ENCODE peak calls at places on chromosomes 12 and 14, in four cellular contexts. One of them, this sample, is unnamed.

GRCh38 chr14:61218765-61219164 is 62.4 kb downstream of the TMEM30B start:
- DNase-seq in HepG2: no peak
- DNase-seq in K562: no peak
- DNase-seq in HCT116: no peak
- DNase-seq in this sample: no peak

GRCh38 chr14:55847766-55848165 is 267.8 kb downstream of the KTN1 start:
- DNase-seq in HepG2: no peak
- DNase-seq in K562: no peak
- DNase-seq in HCT116: no peak
- DNase-seq in this sample: no peak

GRCh38 chr14:102668291-102668873 is 75.9 kb downstream of the RCOR1 start:
- DNase-seq in HepG2: no peak
- DNase-seq in K562: no peak
- DNase-seq in HCT116: no peak
- DNase-seq in this sample: no peak

GRCh38 chr12:80553316-80553715 is 109.3 kb downstream of the PTPRQ start:
- DNase-seq in HepG2: no peak
- DNase-seq in K562: no peak
- DNase-seq in HCT116: peak
- DNase-seq in this sample: no peak

GRCh38 chr14:75307700-75308379 is 29.2 kb downstream of the FOS start:
- DNase-seq in HCT116: peak
- DNase-seq in K562: peak
- DNase-seq in HepG2: peak
- DNase-seq in this sample: no peak

GRCh38 chr12:110224379-110225304 is 56.4 kb upstream of the ATP2A2 start:
- DNase-seq in HepG2: peak
- DNase-seq in K562: no peak
- DNase-seq in HCT116: no peak
- DNase-seq in this sample: no peak

GRCh38 chr14:62064741-62065323 is 302.6 kb downstream of the SNAPC1 start:
- DNase-seq in HCT116: no peak
- DNase-seq in HepG2: no peak
- DNase-seq in K562: no peak
- DNase-seq in this sample: no peak

GRCh38 chr14:103974575-103974974 is 32.2 kb upstream of the RD3L start:
- DNase-seq in HepG2: no peak
- DNase-seq in HCT116: no peak
- DNase-seq in K562: no peak
- DNase-seq in this sample: no peak

GRCh38 chr12:104538056-104538455 is 81.3 kb downstream of the CHST11 start:
- DNase-seq in K562: no peak
- DNase-seq in HCT116: no peak
- DNase-seq in HepG2: no peak
- DNase-seq in this sample: no peak

GRCh38 chr12:110001596-110001995 is 2.4 kb downstream of the ANKRD13A start:
- DNase-seq in HCT116: no peak
- DNase-seq in K562: no peak
- DNase-seq in HepG2: no peak
- DNase-seq in this sample: no peak

GRCh38 chr12:26936559-26937442 is 980 bp downstream of the INTS13 start:
- DNase-seq in HCT116: no peak
- DNase-seq in HepG2: no peak
- DNase-seq in K562: peak
- DNase-seq in this sample: no peak

GRCh38 chr12:481422-481821 is 21.7 kb downstream of the B4GALNT3 start:
- DNase-seq in HCT116: no peak
- DNase-seq in K562: no peak
- DNase-seq in HepG2: peak
- DNase-seq in this sample: no peak

GRCh38 chr14:77002335-77002734 is 26.2 kb downstream of the IRF2BPL start:
- DNase-seq in HCT116: no peak
- DNase-seq in K562: no peak
- DNase-seq in HepG2: no peak
- DNase-seq in this sample: no peak

DNA sequence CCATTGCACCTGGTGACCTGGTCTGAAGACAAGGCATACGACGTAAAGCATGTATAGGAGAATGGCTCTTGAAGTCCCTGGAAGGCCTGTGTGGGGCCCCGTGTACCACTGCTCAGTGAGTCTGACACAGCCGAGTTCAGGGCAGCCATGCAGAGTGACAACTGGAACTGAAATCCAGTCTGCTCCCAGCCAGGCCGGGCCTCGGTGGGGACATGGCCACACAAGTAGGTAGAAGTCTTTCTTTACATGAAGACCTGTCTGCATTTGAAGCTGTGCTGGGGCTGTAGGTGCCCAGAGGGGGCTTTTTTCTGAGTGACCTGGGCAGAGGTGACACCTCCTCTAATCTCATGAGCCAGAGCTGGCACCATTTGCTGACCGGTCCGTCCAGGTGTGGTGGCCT is 35.7 kb downstream of the ADGRD1 start:
- DNase-seq in HepG2: no peak
- DNase-seq in K562: no peak
- DNase-seq in HCT116: no peak
- DNase-seq in this sample: no peak
- TF ChIP-seq REST in HepG2: no peak
- TF ChIP-seq REST in K562: no peak
- TF ChIP-seq REST in HCT116: no peak
- TF ChIP-seq REST in this sample: no peak

DNA sequence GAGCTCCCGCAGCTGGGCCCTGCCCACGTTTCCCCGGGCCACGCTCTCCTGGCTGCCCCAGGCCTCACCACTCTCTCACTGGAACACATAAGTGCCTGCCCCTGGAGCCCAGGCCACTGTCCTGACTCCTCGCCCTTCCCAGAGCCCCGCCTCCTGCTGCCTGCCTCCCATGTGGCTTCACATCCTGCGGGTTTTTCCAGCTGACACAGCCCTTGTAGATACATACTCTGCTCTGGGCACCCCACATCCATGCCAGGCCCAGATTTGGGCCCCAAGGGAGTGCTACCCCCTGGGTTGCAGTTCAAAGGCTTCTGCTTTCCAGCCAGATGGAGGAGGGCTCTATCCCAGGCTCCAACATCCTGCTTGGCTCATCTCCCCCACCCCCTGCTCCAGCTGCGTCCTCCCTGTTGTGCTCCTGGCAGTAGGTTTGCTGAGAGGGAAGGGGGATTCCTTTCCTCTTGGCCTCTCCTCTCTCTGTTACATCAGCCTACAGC is 60.1 kb downstream of the TSPAN9 start:
- DNase-seq in HepG2: no peak
- DNase-seq in K562: no peak
- DNase-seq in HCT116: no peak
- DNase-seq in this sample: no peak
- TF ChIP-seq TCF7L2 in HepG2: no peak
- TF ChIP-seq TCF7L2 in K562: no peak
- TF ChIP-seq TCF7L2 in HCT116: no peak
- TF ChIP-seq TCF7L2 in this sample: no peak

GRCh38 chr14:52026921-52027320 is 37.6 kb downstream of the RTRAF start:
- DNase-seq in HCT116: no peak
- DNase-seq in HepG2: no peak
- DNase-seq in K562: no peak
- DNase-seq in this sample: no peak

GRCh38 chr14:52023518-52023917 is 34.2 kb downstream of the RTRAF start:
- DNase-seq in HepG2: no peak
- DNase-seq in HCT116: no peak
- DNase-seq in K562: no peak
- DNase-seq in this sample: no peak

GRCh38 chr14:52025952-52026510 is 36.7 kb downstream of the RTRAF start:
- DNase-seq in K562: no peak
- DNase-seq in HCT116: no peak
- DNase-seq in HepG2: no peak
- DNase-seq in this sample: no peak

GRCh38 chr14:52021971-52022600 is 32.7 kb downstream of the RTRAF start:
- DNase-seq in HCT116: no peak
- DNase-seq in K562: no peak
- DNase-seq in HepG2: no peak
- DNase-seq in this sample: no peak

DNA sequence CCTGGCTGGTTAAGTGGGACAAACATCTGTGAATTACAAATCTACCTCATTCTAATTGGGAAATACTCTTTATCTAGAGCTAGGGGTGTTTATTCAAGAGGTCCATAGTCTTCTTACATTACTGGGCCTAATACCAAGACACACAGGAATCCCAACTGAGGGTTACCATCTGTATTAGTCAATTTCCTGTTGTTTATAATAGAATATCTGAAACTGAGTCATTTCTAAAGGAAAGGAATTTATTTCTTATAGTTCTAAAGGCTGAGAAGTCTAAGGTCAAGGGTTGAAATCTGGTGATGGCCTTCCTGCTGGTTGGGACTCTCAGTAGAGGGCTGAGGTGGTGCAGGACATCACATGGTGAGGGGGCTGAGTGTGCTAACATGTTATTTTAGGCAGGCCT is 36.0 kb downstream of the RTRAF start:
- DNase-seq in K562: no peak
- DNase-seq in HepG2: no peak
- DNase-seq in HCT116: no peak
- DNase-seq in this sample: no peak
- TF ChIP-seq REST in K562: no peak
- TF ChIP-seq REST in HepG2: no peak
- TF ChIP-seq REST in HCT116: no peak
- TF ChIP-seq REST in this sample: no peak

GRCh38 chr12:46908236-46908935 is 82.6 kb upstream of the SLC38A4 start:
- DNase-seq in HepG2: no peak
- DNase-seq in HCT116: no peak
- DNase-seq in K562: no peak
- DNase-seq in this sample: no peak
- TF ChIP-seq TCF7L2 in HepG2: no peak
- TF ChIP-seq TCF7L2 in HCT116: no peak
- TF ChIP-seq TCF7L2 in K562: no peak
- TF ChIP-seq TCF7L2 in this sample: no peak

DNA sequence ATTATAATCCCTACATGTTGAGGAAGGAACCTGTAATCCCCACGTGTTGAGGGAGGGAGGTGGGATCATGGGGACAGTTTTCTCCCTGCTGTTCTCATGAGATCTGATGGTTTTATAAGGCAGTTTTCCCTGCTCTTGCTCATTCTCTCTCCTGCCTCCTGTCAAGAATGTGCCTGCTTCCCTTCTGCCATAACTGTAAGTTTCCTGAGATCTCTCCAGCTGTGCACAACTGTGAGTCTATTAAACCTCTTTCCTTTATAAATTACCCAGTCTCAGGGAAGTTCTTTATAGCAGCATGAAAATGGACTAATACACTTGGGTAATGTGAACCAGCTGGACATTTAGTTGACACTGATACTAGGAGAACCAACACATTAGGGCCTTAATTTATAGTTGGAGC is 12.4 kb upstream of the CCDC91 start:
- DNase-seq in HCT116: no peak
- DNase-seq in K562: no peak
- DNase-seq in HepG2: no peak
- DNase-seq in this sample: no peak
- TF ChIP-seq REST in HCT116: no peak
- TF ChIP-seq REST in K562: no peak
- TF ChIP-seq REST in HepG2: no peak
- TF ChIP-seq REST in this sample: no peak

DNA sequence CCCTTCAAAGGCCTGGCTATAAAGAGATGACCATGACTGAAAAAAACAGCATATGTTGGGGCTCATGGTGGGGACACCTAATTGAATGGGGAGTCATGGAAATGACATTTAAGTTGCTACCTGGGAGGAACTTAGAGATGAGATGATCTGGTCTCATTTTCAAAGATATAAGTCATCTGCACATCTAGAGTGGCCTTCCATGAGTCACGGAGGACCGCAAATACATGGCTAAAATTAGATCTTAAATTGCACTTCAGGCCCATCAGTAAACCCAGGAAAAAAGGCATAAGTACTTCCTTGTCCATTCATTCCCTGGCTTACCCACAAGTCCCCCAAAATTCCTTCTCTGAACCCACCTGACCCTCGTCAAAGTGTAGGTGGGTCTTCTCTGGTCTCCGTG is 53.4 kb downstream of the SPTB start:
- DNase-seq in K562: no peak
- DNase-seq in HepG2: no peak
- DNase-seq in HCT116: no peak
- DNase-seq in this sample: no peak
- TF ChIP-seq TCF7L2 in K562: no peak
- TF ChIP-seq TCF7L2 in HepG2: no peak
- TF ChIP-seq TCF7L2 in HCT116: no peak
- TF ChIP-seq TCF7L2 in this sample: no peak

DNA sequence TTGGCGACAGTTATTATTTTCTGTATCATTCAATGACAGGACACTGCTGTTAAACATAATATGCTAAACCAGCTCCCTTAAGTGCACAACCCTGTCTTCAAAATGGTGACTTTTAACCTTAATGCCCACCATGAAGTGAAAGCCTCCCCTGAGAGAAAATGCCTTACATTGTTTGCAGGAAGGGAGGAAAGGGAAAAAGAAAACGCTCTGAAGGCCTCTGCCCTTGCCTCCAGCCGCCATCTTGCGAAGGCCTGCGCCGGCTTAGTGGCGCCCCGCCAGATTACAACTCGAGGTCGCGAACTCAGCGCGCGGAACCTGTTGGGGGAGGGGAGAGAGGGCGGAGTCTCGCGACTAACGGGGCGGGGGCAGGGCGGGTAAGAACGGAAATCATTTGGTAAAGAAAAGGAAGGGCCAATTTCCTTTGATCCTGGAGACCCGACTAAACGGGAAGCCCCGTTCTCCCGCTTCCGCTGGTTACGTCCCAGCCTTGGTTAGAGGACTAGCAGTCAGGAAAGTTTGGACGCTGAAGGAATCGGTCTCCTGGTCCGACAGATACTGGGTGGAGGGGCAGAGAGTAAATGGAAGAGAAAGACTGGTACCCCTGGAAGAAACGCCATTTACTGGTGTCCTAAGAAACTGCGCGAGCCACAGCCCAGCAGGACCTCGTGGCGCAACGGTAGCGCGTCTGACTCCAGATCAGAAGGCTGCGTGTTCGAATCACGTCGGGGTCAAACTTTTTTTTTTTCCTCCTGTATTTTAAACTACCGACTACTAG is 11.6 kb upstream of the TMPO start:
- DNase-seq in HCT116: peak
- DNase-seq in HepG2: peak
- DNase-seq in K562: peak
- DNase-seq in this sample: peak
- TF ChIP-seq REST in HCT116: no peak
- TF ChIP-seq REST in HepG2: peak
- TF ChIP-seq REST in K562: peak
- TF ChIP-seq REST in this sample: no peak

This sample was measured in Panc1.